ENCODE peak calls at places on chromosome 1, in seven cellular contexts. One of them, this sample, is unnamed.

GRCh38 chr1:44636711-44637589 is 37.3 kb downstream of the TMEM53 start:
- DNase-seq in nephron progenitor cell: no peak
- DNase-seq in iris pigment epithelial cell: no peak
- DNase-seq in hippocampal formation: no peak
- DNase-seq in dorsolateral prefrontal cortex: no peak
- DNase-seq in aorta: no peak
- DNase-seq in colonic mucosa: no peak
- DNase-seq in this sample: no peak

GRCh38 chr1:56068908-56069307 is 510.5 kb downstream of the PLPP3 start:
- DNase-seq in iris pigment epithelial cell: peak; percentile 26
- DNase-seq in dorsolateral prefrontal cortex: no peak
- DNase-seq in aorta: no peak
- DNase-seq in hippocampal formation: no peak
- DNase-seq in nephron progenitor cell: no peak
- DNase-seq in colonic mucosa: no peak
- DNase-seq in this sample: no peak

GRCh38 chr1:161209790-161210409 is 5.2 kb upstream of the FCER1G start:
- DNase-seq in hippocampal formation: peak; percentile 42
- DNase-seq in colonic mucosa: peak; percentile 73
- DNase-seq in aorta: peak; percentile 84
- DNase-seq in iris pigment epithelial cell: peak; percentile 65
- DNase-seq in dorsolateral prefrontal cortex: peak; percentile 79
- DNase-seq in nephron progenitor cell: peak; percentile 83
- DNase-seq in this sample: peak; percentile 90

GRCh38 chr1:221159608-221160007 is 280.4 kb downstream of the HLX start:
- DNase-seq in aorta: no peak
- DNase-seq in nephron progenitor cell: no peak
- DNase-seq in dorsolateral prefrontal cortex: no peak
- DNase-seq in iris pigment epithelial cell: no peak
- DNase-seq in colonic mucosa: no peak
- DNase-seq in hippocampal formation: no peak
- DNase-seq in this sample: no peak

GRCh38 chr1:220702733-220703704 is 12.9 kb downstream of the C1orf115 start:
- DNase-seq in dorsolateral prefrontal cortex: no peak
- DNase-seq in hippocampal formation: no peak
- DNase-seq in nephron progenitor cell: no peak
- DNase-seq in colonic mucosa: no peak
- DNase-seq in aorta: no peak
- DNase-seq in iris pigment epithelial cell: no peak
- DNase-seq in this sample: no peak

GRCh38 chr1:52554267-52554640 is 1.4 kb upstream of the TUT4 start:
- DNase-seq in aorta: no peak
- DNase-seq in colonic mucosa: no peak
- DNase-seq in hippocampal formation: no peak
- DNase-seq in dorsolateral prefrontal cortex: no peak
- DNase-seq in nephron progenitor cell: no peak
- DNase-seq in iris pigment epithelial cell: no peak
- DNase-seq in this sample: no peak

GRCh38 chr1:32806910-32807523 is 10.1 kb downstream of the YARS1 start:
- DNase-seq in iris pigment epithelial cell: peak; percentile 83
- DNase-seq in hippocampal formation: no peak
- DNase-seq in nephron progenitor cell: no peak
- DNase-seq in colonic mucosa: no peak
- DNase-seq in dorsolateral prefrontal cortex: no peak
- DNase-seq in aorta: no peak
- DNase-seq in this sample: no peak

GRCh38 chr1:25809929-25810328 is 9.8 kb upstream of the MTFR1L start:
- DNase-seq in iris pigment epithelial cell: no peak
- DNase-seq in colonic mucosa: no peak
- DNase-seq in hippocampal formation: no peak
- DNase-seq in aorta: no peak
- DNase-seq in dorsolateral prefrontal cortex: no peak
- DNase-seq in nephron progenitor cell: no peak
- DNase-seq in this sample: no peak

GRCh38 chr1:231861541-231862481 is 235.2 kb downstream of the DISC1 start:
- DNase-seq in iris pigment epithelial cell: peak; percentile 90
- DNase-seq in nephron progenitor cell: no peak
- DNase-seq in colonic mucosa: no peak
- DNase-seq in aorta: no peak
- DNase-seq in hippocampal formation: no peak
- DNase-seq in dorsolateral prefrontal cortex: no peak
- DNase-seq in this sample: no peak

GRCh38 chr1:171911506-171911905 is 70.2 kb downstream of the DNM3 start:
- DNase-seq in dorsolateral prefrontal cortex: no peak
- DNase-seq in colonic mucosa: no peak
- DNase-seq in hippocampal formation: no peak
- DNase-seq in iris pigment epithelial cell: no peak
- DNase-seq in nephron progenitor cell: peak; percentile 6
- DNase-seq in aorta: no peak
- DNase-seq in this sample: no peak

GRCh38 chr1:236009193-236009592 is 55.7 kb downstream of the NID1 start:
- DNase-seq in dorsolateral prefrontal cortex: no peak
- DNase-seq in hippocampal formation: no peak
- DNase-seq in colonic mucosa: no peak
- DNase-seq in iris pigment epithelial cell: peak; percentile 86
- DNase-seq in aorta: no peak
- DNase-seq in nephron progenitor cell: no peak
- DNase-seq in this sample: no peak

GRCh38 chr1:227378876-227379554 is 60.7 kb upstream of the CDC42BPA start:
- DNase-seq in dorsolateral prefrontal cortex: no peak
- DNase-seq in aorta: no peak
- DNase-seq in iris pigment epithelial cell: peak; percentile 28
- DNase-seq in colonic mucosa: no peak
- DNase-seq in nephron progenitor cell: no peak
- DNase-seq in hippocampal formation: no peak
- DNase-seq in this sample: no peak

GRCh38 chr1:90133133-90133532 is 138.2 kb downstream of the ZNF326 start:
- DNase-seq in dorsolateral prefrontal cortex: no peak
- DNase-seq in iris pigment epithelial cell: peak; percentile 21
- DNase-seq in nephron progenitor cell: peak; percentile 25
- DNase-seq in hippocampal formation: no peak
- DNase-seq in aorta: no peak
- DNase-seq in colonic mucosa: peak; percentile 67
- DNase-seq in this sample: peak; percentile 74

GRCh38 chr1:66596191-66596590 is 62.2 kb downstream of the SGIP1 start:
- DNase-seq in iris pigment epithelial cell: no peak
- DNase-seq in hippocampal formation: no peak
- DNase-seq in colonic mucosa: no peak
- DNase-seq in aorta: no peak
- DNase-seq in nephron progenitor cell: no peak
- DNase-seq in dorsolateral prefrontal cortex: no peak
- DNase-seq in this sample: no peak

GRCh38 chr1:87759420-87759819 is 430.7 kb downstream of the LMO4 start:
- DNase-seq in iris pigment epithelial cell: no peak
- DNase-seq in colonic mucosa: no peak
- DNase-seq in nephron progenitor cell: no peak
- DNase-seq in hippocampal formation: no peak
- DNase-seq in aorta: no peak
- DNase-seq in dorsolateral prefrontal cortex: no peak
- DNase-seq in this sample: no peak

GRCh38 chr1:51612349-51612982 is 4.4 kb upstream of the OSBPL9 start:
- DNase-seq in aorta: no peak
- DNase-seq in nephron progenitor cell: no peak
- DNase-seq in iris pigment epithelial cell: peak; percentile 23
- DNase-seq in colonic mucosa: no peak
- DNase-seq in dorsolateral prefrontal cortex: no peak
- DNase-seq in hippocampal formation: no peak
- DNase-seq in this sample: no peak

GRCh38 chr1:15152318-15153183 is 996 bp upstream of the TMEM51 start:
- DNase-seq in aorta: peak; percentile 90
- DNase-seq in colonic mucosa: peak; percentile 92
- DNase-seq in iris pigment epithelial cell: peak; percentile 94
- DNase-seq in hippocampal formation: peak; percentile 68
- DNase-seq in dorsolateral prefrontal cortex: peak; percentile 75
- DNase-seq in nephron progenitor cell: peak; percentile 79
- DNase-seq in this sample: peak; percentile 94

GRCh38 chr1:17735791-17736190 is 19.3 kb upstream of the ACTL8 start:
- DNase-seq in hippocampal formation: no peak
- DNase-seq in iris pigment epithelial cell: no peak
- DNase-seq in nephron progenitor cell: no peak
- DNase-seq in colonic mucosa: no peak
- DNase-seq in dorsolateral prefrontal cortex: no peak
- DNase-seq in aorta: no peak
- DNase-seq in this sample: no peak

GRCh38 chr1:180181996-180182675 is 27.5 kb downstream of the QSOX1 start:
- DNase-seq in iris pigment epithelial cell: no peak
- DNase-seq in colonic mucosa: no peak
- DNase-seq in nephron progenitor cell: no peak
- DNase-seq in hippocampal formation: peak; percentile 21
- DNase-seq in aorta: peak; percentile 34
- DNase-seq in dorsolateral prefrontal cortex: no peak
- DNase-seq in this sample: no peak

GRCh38 chr1:9202240-9202870 is 32.2 kb upstream of the H6PD start:
- DNase-seq in dorsolateral prefrontal cortex: no peak
- DNase-seq in aorta: no peak
- DNase-seq in colonic mucosa: no peak
- DNase-seq in hippocampal formation: no peak
- DNase-seq in nephron progenitor cell: no peak
- DNase-seq in iris pigment epithelial cell: no peak
- DNase-seq in this sample: no peak

GRCh38 chr1:39297534-39297933 is 93.0 kb downstream of the MACF1 start:
- DNase-seq in aorta: no peak
- DNase-seq in colonic mucosa: no peak
- DNase-seq in dorsolateral prefrontal cortex: no peak
- DNase-seq in iris pigment epithelial cell: peak; percentile 15
- DNase-seq in hippocampal formation: no peak
- DNase-seq in nephron progenitor cell: no peak
- DNase-seq in this sample: no peak

GRCh38 chr1:55654750-55655149 is 439.6 kb upstream of the USP24 start:
- DNase-seq in dorsolateral prefrontal cortex: no peak
- DNase-seq in colonic mucosa: no peak
- DNase-seq in hippocampal formation: no peak
- DNase-seq in iris pigment epithelial cell: no peak
- DNase-seq in aorta: no peak
- DNase-seq in nephron progenitor cell: no peak
- DNase-seq in this sample: no peak

GRCh38 chr1:1304331-1305299 is 3.1 kb downstream of the ACAP3 start:
- DNase-seq in dorsolateral prefrontal cortex: peak; percentile 98
- DNase-seq in aorta: peak; percentile 78
- DNase-seq in iris pigment epithelial cell: peak; percentile 76
- DNase-seq in hippocampal formation: peak; percentile 95
- DNase-seq in colonic mucosa: peak; percentile 85
- DNase-seq in nephron progenitor cell: peak; percentile 76
- DNase-seq in this sample: no peak

GRCh38 chr1:203769505-203770343 is 4.7 kb downstream of the LAX1 start:
- DNase-seq in colonic mucosa: peak; percentile 86
- DNase-seq in dorsolateral prefrontal cortex: peak; percentile 35
- DNase-seq in nephron progenitor cell: peak; percentile 7
- DNase-seq in aorta: peak; percentile 83
- DNase-seq in hippocampal formation: peak; percentile 27
- DNase-seq in iris pigment epithelial cell: peak; percentile 89
- DNase-seq in this sample: peak; percentile 39

GRCh38 chr1:11101347-11101746 is 1.7 kb upstream of the EXOSC10 start:
- DNase-seq in dorsolateral prefrontal cortex: no peak
- DNase-seq in aorta: no peak
- DNase-seq in colonic mucosa: no peak
- DNase-seq in nephron progenitor cell: no peak
- DNase-seq in hippocampal formation: no peak
- DNase-seq in iris pigment epithelial cell: no peak
- DNase-seq in this sample: no peak

GRCh38 chr1:193256019-193256418 is 69.6 kb upstream of the B3GALT2 start:
- DNase-seq in nephron progenitor cell: no peak
- DNase-seq in dorsolateral prefrontal cortex: no peak
- DNase-seq in colonic mucosa: no peak
- DNase-seq in aorta: no peak
- DNase-seq in iris pigment epithelial cell: no peak
- DNase-seq in hippocampal formation: no peak
- DNase-seq in this sample: no peak

GRCh38 chr1:219973221-219973620 is 44.9 kb upstream of the SLC30A10 start:
- DNase-seq in aorta: no peak
- DNase-seq in hippocampal formation: no peak
- DNase-seq in colonic mucosa: no peak
- DNase-seq in iris pigment epithelial cell: no peak
- DNase-seq in dorsolateral prefrontal cortex: no peak
- DNase-seq in nephron progenitor cell: no peak
- DNase-seq in this sample: no peak

GRCh38 chr1:98781906-98782305 is 120.4 kb downstream of the SNX7 start:
- DNase-seq in dorsolateral prefrontal cortex: no peak
- DNase-seq in iris pigment epithelial cell: no peak
- DNase-seq in colonic mucosa: no peak
- DNase-seq in aorta: no peak
- DNase-seq in hippocampal formation: no peak
- DNase-seq in nephron progenitor cell: no peak
- DNase-seq in this sample: no peak

GRCh38 chr1:92961131-92961895 is at the start of gene DIPK1A:
- DNase-seq in hippocampal formation: peak; percentile 69
- DNase-seq in aorta: peak; percentile 85
- DNase-seq in iris pigment epithelial cell: peak; percentile 63
- DNase-seq in colonic mucosa: peak; percentile 77
- DNase-seq in nephron progenitor cell: peak; percentile 86
- DNase-seq in dorsolateral prefrontal cortex: peak; percentile 79
- DNase-seq in this sample: peak; percentile 59

This sample was measured in HT-29.